ENCODE peak calls at places on chromosomes 11 and 22, in five cellular contexts. X, Q, L, C and F are unnamed samples. For H3K36me3, the result is how much of the 10 kb centered on the place peaks cover.

GRCh38 chr11:20668844-20669832 is at the start of gene NELL1:
- DNase-seq in X (no peak), Q (peak), L (no peak), C (no peak), F (no peak)

GRCh38 chr11:3824714-3825472 is 15.9 kb downstream of the RHOG start:
- DNase-seq in X (peak), Q (peak), L (peak), C (no peak), F (peak)

GRCh38 chr11:4191031-4191571 is 96.5 kb downstream of the RRM1 start:
- DNase-seq in X (no peak), Q (no peak), L (peak), C (no peak), F (no peak)

GRCh38 chr22:32754413-32755041 is 47.0 kb upstream of the TIMP3 start:
- DNase-seq in X (peak), Q (peak), L (peak), C (no peak), F (no peak)

GRCh38 chr22:32905400-32905799 is 103.9 kb downstream of the TIMP3 start:
- DNase-seq in X (no peak), Q (no peak), L (no peak), C (no peak), F (peak)

GRCh38 chr11:81112718-81113117 is 1620.9 kb downstream of the FAM181B start:
- DNase-seq in X (peak), Q (no peak), L (no peak), C (no peak), F (no peak)

GRCh38 chr22:27752771-27753170 is 48.8 kb downstream of the MN1 start:
- DNase-seq in X (no peak), Q (peak), L (peak), C (peak), F (no peak)

GRCh38 chr22:42366815-42367581 is 65.2 kb downstream of the NFAM1 start:
- DNase-seq in X (no peak), Q (no peak), L (peak), C (no peak), F (peak)

GRCh38 chr22:39279170-39279850 is 34.5 kb upstream of the PDGFB start:
- DNase-seq in X (no peak), Q (no peak), L (no peak), C (no peak), F (no peak)

GRCh38 chr11:114678125-114679036 is at the start of gene NXPE2:
- DNase-seq in X (peak), Q (no peak), L (no peak), C (peak), F (no peak)

GRCh38 chr11:122853971-122854446 is 15.7 kb downstream of the CRTAM start:
- DNase-seq in X (peak), Q (peak), L (peak), C (peak), F (peak)

GRCh38 chr11:31815743-31816466 is 4.8 kb upstream of the PAX6 start:
- DNase-seq in X (no peak), Q (no peak), L (no peak), C (no peak), F (no peak)

GRCh38 chr22:40027191-40028097 is 32.7 kb downstream of the FAM83F start:
- DNase-seq in X (no peak), Q (no peak), L (no peak), C (no peak), F (no peak)

GRCh38 chr22:24559471-24559870 is 3.7 kb downstream of the SNRPD3 start:
- DNase-seq in X (no peak), Q (no peak), L (no peak), C (no peak), F (no peak)

GRCh38 chr11:1948389-1948788 is 1.3 kb downstream of the MRPL23 start:
- DNase-seq in X (no peak), Q (no peak), L (no peak), C (no peak), F (no peak)

GRCh38 chr11:124900464-124900863 is 2.8 kb upstream of the ROBO4 start:
- DNase-seq in X (no peak), Q (peak), L (no peak), C (peak), F (no peak)

GRCh38 chr11:20070459-20070858 is 89.8 kb downstream of the DBX1 start:
- DNase-seq in X (no peak), Q (no peak), L (no peak), C (peak), F (no peak)

GRCh38 chr11:93031386-93031785 is 61.9 kb downstream of the MTNR1B start:
- DNase-seq in X (no peak), Q (peak), L (no peak), C (no peak), F (no peak)

DNA sequence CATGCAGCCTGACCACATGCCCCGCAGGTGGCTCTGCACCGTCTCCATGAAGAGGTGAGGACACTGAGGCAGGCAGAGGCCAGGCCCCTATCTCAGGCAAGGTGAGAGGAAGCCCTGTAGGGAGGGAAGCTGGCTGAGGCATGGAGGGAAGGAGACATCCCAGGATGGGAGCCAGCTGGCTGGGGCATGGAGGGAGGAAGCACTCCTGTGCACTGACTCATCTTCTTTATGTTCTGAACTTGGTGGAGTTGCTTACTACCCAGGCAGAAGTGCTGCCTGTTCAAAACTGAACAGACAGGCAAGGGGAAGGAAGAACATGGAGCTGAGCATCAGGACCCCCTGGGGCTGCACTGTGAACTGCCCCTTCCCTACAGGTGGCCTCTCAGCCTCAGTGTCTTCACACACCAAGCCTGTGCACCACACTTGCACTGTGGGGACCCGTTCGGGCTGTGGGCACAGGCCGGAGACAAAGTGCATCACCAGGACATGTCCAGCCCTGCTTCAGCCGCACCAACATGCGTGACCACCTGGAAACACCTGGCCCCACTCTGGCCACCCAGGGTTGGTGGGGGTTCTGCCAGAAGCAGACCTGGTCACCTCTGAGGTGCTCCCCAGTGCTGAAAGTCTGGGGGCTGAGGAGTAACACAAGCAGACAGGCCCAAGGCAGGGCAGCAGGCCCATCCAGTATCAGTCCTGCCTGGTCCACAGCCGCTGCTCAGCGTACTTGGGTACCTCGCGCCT is 55.5 kb downstream of the DGCR2 start:
- DNase-seq in X (no peak), Q (peak), L (no peak), C (peak), F (peak)
- H3K36me3 ChIP-seq in X (under half), Q (under half), L (under half), C (under half), F (under half)

DNA sequence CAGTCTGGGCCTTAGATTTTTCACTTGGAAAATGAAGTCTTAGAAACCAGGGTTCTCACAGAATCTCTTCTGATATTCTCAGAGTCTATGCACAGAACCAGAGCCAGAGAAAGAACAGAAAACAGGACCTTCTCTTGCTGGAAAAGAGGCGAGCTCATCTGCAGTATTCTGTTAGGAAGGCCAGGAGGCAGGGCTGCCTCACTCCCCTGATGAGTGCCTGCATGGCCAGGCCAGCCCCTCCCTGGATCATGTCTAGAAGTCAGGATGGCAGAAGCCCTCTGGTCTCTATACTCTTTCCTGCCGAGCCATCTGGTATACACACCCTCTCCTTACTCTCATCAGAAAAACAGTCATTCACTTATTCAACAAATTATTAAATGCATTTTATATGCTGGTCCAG is 723 bp downstream of the OR51M1 start:
- DNase-seq in X (no peak), Q (no peak), L (no peak), C (no peak), F (no peak)
- H3K36me3 ChIP-seq in X (under half), Q (under half), L (under half), C (under half), F (under half)

GRCh38 chr11:62572431-62572830 is 1.3 kb downstream of the EEF1G start:
- DNase-seq in X (no peak), Q (no peak), L (no peak), C (no peak), F (no peak)
- H3K36me3 ChIP-seq in X (under half), Q (half or more), L (under half), C (half or more), F (under half)

GRCh38 chr11:94459576-94459975 is 34.1 kb downstream of the MRE11 start:
- DNase-seq in X (no peak), Q (no peak), L (no peak), C (no peak), F (no peak)
- H3K36me3 ChIP-seq in X (under half), Q (under half), L (under half), C (under half), F (under half)

GRCh38 chr11:66051371-66051765 is 796 bp upstream of the SF3B2 start:
- DNase-seq in X (no peak), Q (no peak), L (no peak), C (no peak), F (no peak)

GRCh38 chr11:66056541-66056940 is 4.4 kb downstream of the SF3B2 start:
- DNase-seq in X (no peak), Q (peak), L (peak), C (no peak), F (no peak)

GRCh38 chr11:66052664-66052982 is 459 bp downstream of the SF3B2 start:
- DNase-seq in X (no peak), Q (no peak), L (no peak), C (no peak), F (no peak)

GRCh38 chr11:66051766-66052663 is at the start of gene SF3B2:
- DNase-seq in X (peak), Q (peak), L (peak), C (peak), F (peak)

DNA sequence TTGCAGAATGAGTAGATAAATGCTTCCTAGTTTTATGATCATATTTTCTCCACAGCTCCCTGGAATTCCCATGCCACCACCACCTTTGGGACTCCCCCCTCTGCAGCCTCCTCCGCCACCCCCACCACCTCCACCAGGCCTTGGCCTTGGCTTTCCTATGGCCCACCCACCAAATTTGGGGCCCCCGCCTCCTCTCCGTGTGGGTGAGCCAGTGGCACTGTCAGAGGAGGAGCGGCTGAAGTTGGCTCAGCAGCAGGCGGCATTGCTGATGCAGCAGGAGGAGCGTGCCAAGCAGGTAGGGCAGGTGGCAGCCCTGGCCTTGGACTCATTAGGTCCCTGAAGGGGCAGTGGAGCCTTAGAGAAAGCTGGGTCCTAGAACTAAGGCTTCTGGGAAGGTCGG is 2.9 kb downstream of the SF3B2 start:
- DNase-seq in X (no peak), Q (no peak), L (no peak), C (no peak), F (no peak)
- H3K36me3 ChIP-seq in X (under half), Q (under half), L (under half), C (half or more), F (half or more)

GRCh38 chr11:130888790-130889189 is 27.5 kb downstream of the SNX19 start:
- DNase-seq in X (no peak), Q (no peak), L (no peak), C (no peak), F (no peak)
- H3K36me3 ChIP-seq in X (under half), Q (under half), L (under half), C (under half), F (under half)

GRCh38 chr22:19349778-19350475 is 58.4 kb upstream of the CLTCL1 start:
- DNase-seq in X (no peak), Q (no peak), L (no peak), C (no peak), F (no peak)
- H3K36me3 ChIP-seq in X (under half), Q (under half), L (under half), C (under half), F (half or more)

GRCh38 chr11:35215945-35216344 is 77.0 kb downstream of the CD44 start:
- DNase-seq in X (no peak), Q (no peak), L (no peak), C (no peak), F (no peak)

GRCh38 chr11:35214792-35215193 is 75.8 kb downstream of the CD44 start:
- DNase-seq in X (no peak), Q (peak), L (no peak), C (peak), F (peak)

GRCh38 chr11:35211952-35212351 is 73.0 kb downstream of the CD44 start:
- DNase-seq in X (no peak), Q (no peak), L (no peak), C (no peak), F (no peak)

GRCh38 chr11:35216962-35217667 is 78.1 kb downstream of the CD44 start:
- DNase-seq in X (no peak), Q (no peak), L (no peak), C (no peak), F (peak)

DNA sequence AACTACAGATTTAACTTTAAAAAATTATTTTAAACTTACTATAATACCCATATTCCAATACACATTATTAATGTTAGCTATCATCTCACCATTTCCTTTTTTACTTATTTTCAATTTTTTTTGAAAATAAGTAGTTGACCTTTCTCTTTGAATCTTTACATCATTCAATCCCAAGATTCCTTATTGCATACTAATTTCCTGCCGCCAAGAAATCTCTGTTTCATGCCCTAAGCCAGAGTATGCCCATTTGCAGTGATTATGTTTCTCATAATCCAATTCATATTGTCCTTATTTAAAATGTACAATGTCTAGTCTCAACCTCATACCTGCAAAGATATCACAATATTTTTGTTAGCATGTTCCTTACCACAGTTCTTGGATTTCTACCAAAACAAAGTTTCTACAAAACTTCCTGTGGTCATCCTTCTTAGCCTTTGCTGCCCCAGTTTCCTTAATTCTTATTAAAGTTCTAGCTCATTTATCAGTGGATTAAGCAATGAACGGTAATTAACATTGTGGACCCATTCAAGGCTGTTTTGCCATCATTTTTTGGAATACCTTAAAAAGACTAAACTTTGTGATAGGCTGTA is 75.3 kb downstream of the CD44 start:
- DNase-seq in X (no peak), Q (no peak), L (no peak), C (peak), F (no peak)
- H3K36me3 ChIP-seq in X (under half), Q (under half), L (under half), C (under half), F (under half)